ENCODE peak calls at places on chromosomes 16 and 17, in eight cellular contexts. L is HCT116, R is PC-3, U is kidney, P is H1, G is fibroblast of lung, H is colonic mucosa, F is astrocyte. X is an unnamed sample.

GRCh38 chr17:50589112-50589712 is 28.7 kb downstream of the CACNA1G start:
- DNase-seq in F (peak; percentile 22), P (no peak), R (no peak), H (no peak), L (no peak), U (no peak), G (peak; percentile 15), X (peak; percentile 12)

GRCh38 chr17:39598047-39598481 is 9.7 kb downstream of the NEUROD2 start:
- DNase-seq in F (no peak), H (no peak), G (no peak), U (no peak), L (no peak), R (no peak), P (no peak), X (no peak)

GRCh38 chr16:88013766-88014165 is 62.5 kb downstream of the BANP start:
- DNase-seq in R (peak; percentile 4), F (no peak), G (no peak), H (peak; percentile 82), U (peak; percentile 53), L (no peak), P (no peak), X (no peak)

GRCh38 chr17:5545051-5545987 is 39.0 kb downstream of the NLRP1 start:
- DNase-seq in F (peak; percentile 52), G (no peak), R (peak; percentile 26), H (no peak), P (no peak), U (no peak), L (no peak), X (peak; percentile 24)

GRCh38 chr17:65678534-65678933 is 117.1 kb upstream of the AXIN2 start:
- DNase-seq in G (no peak), R (no peak), P (no peak), L (no peak), U (no peak), H (no peak), F (no peak), X (no peak)

GRCh38 chr16:73951541-73951940 is 345.1 kb upstream of the PSMD7 start:
- DNase-seq in R (no peak), L (no peak), U (no peak), F (no peak), G (peak; percentile 80), P (no peak), H (peak; percentile 19), X (no peak)

GRCh38 chr16:50642349-50642748 is 38.8 kb downstream of the SNX20 start:
- DNase-seq in R (no peak), F (no peak), L (no peak), U (no peak), H (no peak), G (no peak), P (no peak), X (no peak)

GRCh38 chr16:79361132-79361751 is 239.3 kb downstream of the MAF start:
- DNase-seq in U (no peak), P (no peak), F (no peak), L (no peak), G (no peak), R (no peak), H (no peak), X (no peak)

GRCh38 chr16:26765087-26765486 is 301.6 kb upstream of the C16orf82 start:
- DNase-seq in H (no peak), G (no peak), U (no peak), L (no peak), P (no peak), F (no peak), R (no peak), X (no peak)

GRCh38 chr16:61277849-61278248 is 758.4 kb downstream of the CDH8 start:
- DNase-seq in R (no peak), G (no peak), U (no peak), P (no peak), L (no peak), H (no peak), F (no peak), X (no peak)

GRCh38 chr16:78970650-78971049 is 629.9 kb downstream of the MAF start:
- DNase-seq in P (no peak), G (no peak), H (no peak), R (no peak), U (no peak), L (no peak), F (no peak), X (no peak)

DNA sequence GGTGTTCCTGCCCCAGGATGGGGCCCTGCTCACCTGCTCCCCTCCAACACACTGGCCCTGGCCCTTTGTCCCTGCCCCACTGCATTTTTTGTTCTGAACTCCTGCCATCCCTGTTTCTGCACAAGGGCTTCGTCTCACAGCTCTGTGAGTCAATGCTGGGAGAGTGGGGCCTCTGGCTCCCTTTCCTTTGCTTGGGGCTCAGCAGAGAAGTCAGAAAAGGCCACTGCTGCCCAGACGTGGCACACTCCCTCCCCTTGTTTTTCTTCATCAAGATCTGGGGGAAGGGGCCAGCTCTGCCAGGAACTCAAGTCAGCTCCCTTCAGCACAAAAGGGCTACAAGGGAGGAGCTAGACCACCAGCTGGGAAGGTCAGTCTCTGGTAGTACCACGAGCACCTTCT is 8.9 kb downstream of the PROCA1 start:
- DNase-seq in G (no peak), H (no peak), U (no peak), F (no peak), R (no peak), L (no peak), P (no peak), X (no peak)
- H3K36me3 ChIP-seq in G (peaks cover 44% of the 10 kb centered on the region), H (peaks cover 25% of the 10 kb centered on the region), U (peaks cover 50% of the 10 kb centered on the region), F (peaks cover 42% of the 10 kb centered on the region), R (peaks cover 20% of the 10 kb centered on the region), L (peaks cover 34% of the 10 kb centered on the region), P (peaks cover 55% of the 10 kb centered on the region), X (peaks cover 29% of the 10 kb centered on the region)

GRCh38 chr16:62829615-62830014 is 793.4 kb upstream of the CDH8 start:
- DNase-seq in G (no peak), F (no peak), R (no peak), P (no peak), L (no peak), H (no peak), U (no peak), X (no peak)
- H3K9me3 ChIP-seq in G (no peaks in the 10 kb centered on the region), F (no peaks in the 10 kb centered on the region), R (no peaks in the 10 kb centered on the region), P (no peaks in the 10 kb centered on the region), L (peaks cover 29% of the 10 kb centered on the region), H (no peaks in the 10 kb centered on the region), U (no peaks in the 10 kb centered on the region), X (no peaks in the 10 kb centered on the region)

GRCh38 chr16:10946308-10946707 is 1.9 kb downstream of the CLEC16A start:
- DNase-seq in F (peak; percentile 58), R (no peak), G (no peak), U (no peak), H (no peak), P (no peak), L (no peak), X (peak; percentile 27)
- H3K9ac ChIP-seq in F (peak overlapping the region; percentile 34), R (no peak overlapping the region), G (no peak overlapping the region), U (no peak overlapping the region), H (no peak overlapping the region), P (no peak overlapping the region), L (peak overlapping the region; percentile 69), X (peak overlapping the region; percentile 42)

GRCh38 chr17:81695801-81696200 is 7.4 kb upstream of the MRPL12 start:
- DNase-seq in G (no peak), P (no peak), H (no peak), U (no peak), R (no peak), F (no peak), L (no peak), X (no peak)
- H3K36me3 ChIP-seq in G (peaks cover 48% of the 10 kb centered on the region), P (peaks cover 46% of the 10 kb centered on the region), H (peaks cover 6% of the 10 kb centered on the region), U (peaks cover 49% of the 10 kb centered on the region), R (peaks cover 74% of the 10 kb centered on the region), F (peaks cover 30% of the 10 kb centered on the region), L (peaks cover 53% of the 10 kb centered on the region), X (peaks cover 43% of the 10 kb centered on the region)

DNA sequence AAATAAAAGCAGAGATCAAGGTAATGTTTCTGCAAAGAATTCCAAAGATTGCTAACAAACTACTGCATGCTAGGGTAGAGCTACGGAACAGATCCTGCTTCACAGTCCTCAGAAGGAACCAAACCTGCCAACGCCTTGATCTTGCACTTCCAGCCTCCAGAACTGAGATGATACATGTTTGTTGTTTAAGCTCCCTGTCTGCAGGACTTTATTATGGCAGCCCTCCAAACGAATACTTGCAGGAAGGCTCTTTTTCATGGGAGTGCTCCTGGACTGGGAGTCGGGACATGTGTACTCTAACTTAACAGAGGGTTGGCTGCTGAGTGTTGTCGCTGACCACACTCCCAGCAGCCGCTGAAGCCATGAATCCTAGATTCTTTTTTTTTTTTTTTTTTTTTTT is 808.8 kb upstream of the EEF2KMT start:
- DNase-seq in F (peak; percentile 56), P (no peak), R (no peak), L (no peak), G (no peak), H (no peak), U (no peak), X (no peak)
- H3K9me3 ChIP-seq in F (no peaks in the 10 kb centered on the region), P (no peaks in the 10 kb centered on the region), R (no peaks in the 10 kb centered on the region), L (peaks cover under 1% of the 10 kb centered on the region), G (no peaks in the 10 kb centered on the region), H (no peaks in the 10 kb centered on the region), U (peaks cover 2% of the 10 kb centered on the region), X (peaks cover 31% of the 10 kb centered on the region)

GRCh38 chr17:2177235-2177811 is 122.4 kb downstream of the HIC1 start:
- DNase-seq in H (no peak), L (no peak), P (no peak), G (peak; percentile 63), U (no peak), F (no peak), R (no peak), X (peak; percentile 89)
- H3K9ac ChIP-seq in H (peak overlapping the region; percentile 21), L (no peak overlapping the region), P (no peak overlapping the region), G (no peak overlapping the region), U (no peak overlapping the region), F (peak overlapping the region; percentile 6), R (no peak overlapping the region), X (peak overlapping the region; percentile 6)

DNA sequence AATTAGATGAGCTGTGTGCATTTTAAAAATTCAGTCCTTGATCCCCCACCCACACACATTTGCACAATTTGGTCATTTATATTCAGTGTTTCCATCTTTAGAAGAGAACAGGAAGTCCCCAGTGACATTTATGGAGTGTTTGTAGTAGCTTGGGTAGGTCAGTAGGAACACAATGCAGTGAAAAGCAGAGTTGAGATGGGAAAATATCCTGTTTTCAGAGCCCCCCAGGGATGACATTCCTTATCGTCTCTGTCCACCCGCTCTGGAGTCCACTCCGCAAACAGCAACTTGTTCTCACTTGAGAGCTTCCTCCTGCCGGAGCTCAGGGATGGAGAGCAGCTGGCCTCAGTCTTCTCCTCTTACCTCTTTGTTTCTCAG is 332.1 kb downstream of the SEC14L1 start:
- DNase-seq in F (no peak), R (no peak), H (no peak), G (no peak), U (peak; percentile 82), P (no peak), L (no peak), X (no peak)
- H3K36me3 ChIP-seq in F (no peaks in the 10 kb centered on the region), R (peaks cover 23% of the 10 kb centered on the region), H (no peaks in the 10 kb centered on the region), G (peaks cover 12% of the 10 kb centered on the region), U (no peaks in the 10 kb centered on the region), P (peaks cover 6% of the 10 kb centered on the region), L (no peaks in the 10 kb centered on the region), X (no peaks in the 10 kb centered on the region)

GRCh38 chr17:83204230-83204725 is 124.9 kb downstream of the METRNL start:
- DNase-seq in H (no peak), G (no peak), F (no peak), U (no peak), L (no peak), P (no peak), R (no peak), X (no peak)
- H3K9me3 ChIP-seq in H (no peaks in the 10 kb centered on the region), G (no peaks in the 10 kb centered on the region), F (no peaks in the 10 kb centered on the region), U (no peaks in the 10 kb centered on the region), L (peaks cover 18% of the 10 kb centered on the region), P (peaks cover 46% of the 10 kb centered on the region), R (no peaks in the 10 kb centered on the region), X (no peaks in the 10 kb centered on the region)

X was measured in mammary epithelial cell.